ENCODE peak calls at places on chromosomes 5 and 9, in seven cellular contexts. R is mesendoderm, T is mesenchymal stem cell, V is neuronal stem cell, M is IMR-90, Q is H9, S is H1. G is an unnamed sample.

GRCh38 chr5:111584651-111585050 is 72.3 kb upstream of the STARD4 start:
- DNase-seq in S (no peak), V (no peak), M (peak; percentile 75), R (peak; percentile 96), T (peak; percentile 88), Q (no peak), G (peak; percentile 67)

GRCh38 chr5:159050408-159051091 is 49.2 kb downstream of the EBF1 start:
- DNase-seq in T (peak; percentile 73), R (peak; percentile 39), M (peak; percentile 32), Q (no peak), V (no peak), S (no peak), G (no peak)

GRCh38 chr5:66828551-66829421 is 232.6 kb downstream of the MAST4 start:
- DNase-seq in T (peak; percentile 83), R (peak; percentile 90), M (peak; percentile 71), V (peak; percentile 56), S (peak; percentile 57), Q (peak; percentile 69), G (peak; percentile 62)

GRCh38 chr9:28445211-28445610 is 871.9 kb upstream of the C9orf72 start:
- DNase-seq in T (no peak), Q (no peak), M (no peak), S (no peak), R (no peak), V (no peak), G (no peak)

GRCh38 chr5:13244151-13244550 is 700.3 kb downstream of the DNAH5 start:
- DNase-seq in T (no peak), V (no peak), M (no peak), Q (no peak), S (no peak), R (no peak), G (no peak)

GRCh38 chr9:112378441-112379176 is 1.3 kb upstream of the HSDL2 start:
- DNase-seq in R (peak; percentile 75), V (no peak), T (peak; percentile 33), S (no peak), Q (peak; percentile 36), M (no peak), G (peak; percentile 37)

GRCh38 chr5:122170630-122171029 is 41.3 kb downstream of the ZNF474 start:
- DNase-seq in T (no peak), Q (peak; percentile 59), M (peak; percentile 50), R (peak; percentile 84), V (no peak), S (no peak), G (no peak)

GRCh38 chr5:156799171-156799570 is 50.9 kb upstream of the PPP1R2B start:
- DNase-seq in V (no peak), R (no peak), M (no peak), T (no peak), S (no peak), Q (no peak), G (no peak)

GRCh38 chr5:159047081-159047480 is 52.6 kb downstream of the EBF1 start:
- DNase-seq in V (no peak), S (no peak), M (peak; percentile 74), R (no peak), Q (no peak), T (peak; percentile 41), G (no peak)

GRCh38 chr5:122063836-122064235 is 14.2 kb downstream of the LOX start:
- DNase-seq in S (no peak), T (peak; percentile 27), Q (no peak), M (peak; percentile 79), V (no peak), R (no peak), G (no peak)

GRCh38 chr5:176675676-176676360 is 28.5 kb downstream of the TSPAN17 start:
- DNase-seq in V (no peak), R (peak; percentile 91), T (peak; percentile 27), Q (peak; percentile 77), S (peak; percentile 74), M (no peak), G (peak; percentile 17)

GRCh38 chr9:84542554-84542953 is 127.0 kb upstream of the NTRK2 start:
- DNase-seq in Q (no peak), T (no peak), R (peak; percentile 19), M (no peak), V (no peak), S (no peak), G (peak; percentile 2)

GRCh38 chr9:84538879-84539278 is 130.7 kb upstream of the NTRK2 start:
- DNase-seq in M (no peak), V (no peak), T (no peak), R (no peak), Q (no peak), S (no peak), G (no peak)
- H2BK120ac ChIP-seq in M (no peak overlapping the region), V (no peak overlapping the region), T (no peak overlapping the region), R (no peak overlapping the region), Q (no peak overlapping the region), S (no peak overlapping the region), G (no peak overlapping the region)

GRCh38 chr5:95081500-95082355 is 203.2 kb downstream of the MCTP1 start:
- DNase-seq in Q (no peak), V (peak; percentile 4), T (peak; percentile 95), R (peak; percentile 50), M (peak; percentile 89), S (no peak), G (no peak)
- H3K9ac ChIP-seq in Q (no peak overlapping the region), V (no peak overlapping the region), T (peak overlapping the region; percentile 68), R (no peak overlapping the region), M (no peak overlapping the region), S (no peak overlapping the region), G (no peak overlapping the region)

GRCh38 chr5:160378325-160378724 is 7.9 kb upstream of the C1QTNF2 start:
- DNase-seq in V (no peak), M (no peak), R (no peak), Q (no peak), T (no peak), S (no peak), G (no peak)

GRCh38 chr5:160382361-160382760 is 11.9 kb upstream of the C1QTNF2 start:
- DNase-seq in Q (no peak), S (no peak), V (no peak), R (no peak), M (no peak), T (no peak), G (no peak)

GRCh38 chr5:160375166-160375565 is 4.7 kb upstream of the C1QTNF2 start:
- DNase-seq in T (peak; percentile 46), R (no peak), V (no peak), Q (no peak), M (peak; percentile 47), S (no peak), G (no peak)

GRCh38 chr5:160379485-160379884 is 9.1 kb upstream of the C1QTNF2 start:
- DNase-seq in S (no peak), T (no peak), V (no peak), Q (no peak), R (no peak), M (no peak), G (peak; percentile 11)

GRCh38 chr5:160380041-160380440 is 9.6 kb upstream of the C1QTNF2 start:
- DNase-seq in Q (no peak), S (no peak), T (no peak), M (no peak), V (no peak), R (no peak), G (peak; percentile 73)
- H2BK5ac ChIP-seq in Q (no peak overlapping the region), S (no peak overlapping the region), T (no peak overlapping the region), M (no peak overlapping the region), V (no peak overlapping the region), R (no peak overlapping the region), G (no peak overlapping the region)

GRCh38 chr9:104903609-104904008 is 24.3 kb downstream of the ABCA1 start:
- DNase-seq in R (peak; percentile 66), Q (no peak), T (peak; percentile 85), S (no peak), M (peak; percentile 76), V (no peak), G (no peak)

GRCh38 chr9:104906441-104907277 is 21.3 kb downstream of the ABCA1 start:
- DNase-seq in T (peak; percentile 57), R (no peak), S (peak; percentile 30), M (peak; percentile 81), V (no peak), Q (no peak), G (no peak)

GRCh38 chr9:104905153-104905901 is 22.6 kb downstream of the ABCA1 start:
- DNase-seq in T (no peak), M (no peak), Q (no peak), V (no peak), R (no peak), S (no peak), G (peak; percentile 47)

GRCh38 chr9:104907278-104907951 is 20.5 kb downstream of the ABCA1 start:
- DNase-seq in Q (no peak), V (no peak), M (peak; percentile 88), R (no peak), T (peak; percentile 67), S (peak; percentile 27), G (no peak)

DNA sequence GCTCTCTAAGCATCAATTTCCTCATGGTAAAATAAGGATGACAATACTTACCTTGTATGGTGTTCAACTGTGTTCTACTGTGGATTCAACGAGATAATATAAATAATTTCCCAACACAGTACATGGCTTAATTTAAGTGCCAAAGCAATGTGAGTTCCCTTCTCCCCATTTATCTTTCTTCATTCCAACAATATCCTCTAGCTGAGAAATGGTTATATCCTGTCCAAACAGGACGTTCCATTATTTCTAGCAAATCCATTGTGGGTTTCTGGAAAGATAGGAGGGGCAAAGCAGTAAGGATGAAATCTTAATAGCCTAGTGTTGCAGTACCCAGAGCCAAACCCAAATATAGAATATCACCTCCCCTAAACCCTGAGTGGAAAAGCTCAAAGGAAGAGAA is 22.0 kb downstream of the ABCA1 start:
- DNase-seq in R (no peak), S (peak; percentile 0), M (no peak), T (no peak), V (no peak), Q (no peak), G (no peak)
- H2BK120ac ChIP-seq in R (no peak overlapping the region), S (no peak overlapping the region), M (peak overlapping the region; percentile 66), T (no peak overlapping the region), V (no peak overlapping the region), Q (no peak overlapping the region), G (no peak overlapping the region)

GRCh38 chr9:134345737-134346136 is 19.5 kb downstream of the RXRA start:
- DNase-seq in S (no peak), M (no peak), R (no peak), T (no peak), Q (no peak), V (no peak), G (no peak)
- H3K9ac ChIP-seq in S (no peak overlapping the region), M (no peak overlapping the region), R (no peak overlapping the region), T (no peak overlapping the region), Q (no peak overlapping the region), V (no peak overlapping the region), G (no peak overlapping the region)

GRCh38 chr9:16460711-16461110 is 409.8 kb downstream of the BNC2 start:
- DNase-seq in S (no peak), T (no peak), M (no peak), V (no peak), Q (no peak), R (no peak), G (peak; percentile 10)

GRCh38 chr9:16461851-16462250 is 408.6 kb downstream of the BNC2 start:
- DNase-seq in T (no peak), R (no peak), M (no peak), V (no peak), Q (no peak), S (no peak), G (no peak)

GRCh38 chr9:16458696-16459420 is 411.6 kb downstream of the BNC2 start:
- DNase-seq in Q (no peak), V (no peak), M (peak; percentile 76), S (no peak), R (no peak), T (peak; percentile 60), G (no peak)

GRCh38 chr9:16459421-16460148 is 410.9 kb downstream of the BNC2 start:
- DNase-seq in T (peak; percentile 35), M (peak; percentile 23), S (no peak), V (no peak), Q (no peak), R (peak; percentile 19), G (no peak)

GRCh38 chr9:16461231-16461840 is 409.1 kb downstream of the BNC2 start:
- DNase-seq in T (no peak), M (peak; percentile 35), Q (peak; percentile 71), R (peak; percentile 51), V (no peak), S (no peak), G (no peak)
- H2BK5ac ChIP-seq in T (no peak overlapping the region), M (no peak overlapping the region), Q (no peak overlapping the region), R (no peak overlapping the region), V (no peak overlapping the region), S (no peak overlapping the region), G (no peak overlapping the region)